ENCODE peak calls at places on chromosomes 12 and 14, in four cellular contexts. A is GM06990, U is H7, Y is kidney. B is an unnamed sample.

GRCh38 chr12:54890339-54890738 is 36.0 kb downstream of the MUCL1 start:
- DNase-seq in A (no peak), U (no peak), Y (no peak), B (no peak)

GRCh38 chr12:46402451-46402850 is 29.9 kb upstream of the SLC38A2 start:
- DNase-seq in A (no peak), U (no peak), Y (no peak), B (no peak)

GRCh38 chr12:19894049-19894448 is 454.8 kb downstream of the AEBP2 start:
- DNase-seq in A (no peak), U (no peak), Y (no peak), B (no peak)

GRCh38 chr14:39023939-39024871 is 78.8 kb downstream of the SEC23A start:
- DNase-seq in A (no peak), U (no peak), Y (no peak), B (no peak)

GRCh38 chr12:56867216-56867615 is 67.0 kb downstream of the SDR9C7 start:
- DNase-seq in A (no peak), U (no peak), Y (no peak), B (no peak)

GRCh38 chr14:59422069-59422881 is 42.9 kb downstream of the GPR135 start:
- DNase-seq in A (no peak), U (peak; percentile 38), Y (no peak), B (no peak)

GRCh38 chr14:49249022-49249421 is 337.2 kb downstream of the RPS29 start:
- DNase-seq in A (no peak), U (no peak), Y (no peak), B (no peak)

GRCh38 chr14:88749139-88749538 is 43.6 kb downstream of the EML5 start:
- DNase-seq in A (no peak), U (no peak), Y (no peak), B (no peak)

GRCh38 chr12:4809449-4810218 is 89.4 kb downstream of the GALNT8 start:
- DNase-seq in A (no peak), U (peak; percentile 77), Y (no peak), B (no peak)

GRCh38 chr12:4807813-4808212 is 87.6 kb downstream of the GALNT8 start:
- DNase-seq in A (no peak), U (no peak), Y (no peak), B (no peak)

GRCh38 chr12:4812621-4813327 is 92.6 kb downstream of the GALNT8 start:
- DNase-seq in A (no peak), U (no peak), Y (no peak), B (no peak)

GRCh38 chr12:4809013-4809448 is 88.8 kb downstream of the GALNT8 start:
- DNase-seq in A (peak; percentile 67), U (peak; percentile 90), Y (no peak), B (peak; percentile 6)

GRCh38 chr12:4810219-4810671 is 90.0 kb downstream of the GALNT8 start:
- DNase-seq in A (no peak), U (no peak), Y (no peak), B (no peak)
- H3K4me3 ChIP-seq in A (peak overlapping the region; percentile 6), U (peak overlapping the region; percentile 70), Y (no peak overlapping the region), B (peak overlapping the region; percentile 44)

GRCh38 chr12:69173358-69173757 is 66.0 kb upstream of the CPSF6 start:
- DNase-seq in A (no peak), U (no peak), Y (no peak), B (no peak)

GRCh38 chr12:69170293-69170692 is 69.1 kb upstream of the CPSF6 start:
- DNase-seq in A (no peak), U (no peak), Y (no peak), B (no peak)

GRCh38 chr12:69167648-69168165 is 71.7 kb upstream of the CPSF6 start:
- DNase-seq in A (no peak), U (no peak), Y (no peak), B (no peak)

GRCh38 chr12:69171881-69172280 is 67.5 kb upstream of the CPSF6 start:
- DNase-seq in A (no peak), U (no peak), Y (no peak), B (no peak)

GRCh38 chr12:69168828-69169227 is 70.5 kb upstream of the CPSF6 start:
- DNase-seq in A (no peak), U (no peak), Y (no peak), B (no peak)
- H3K4me3 ChIP-seq in A (no peak overlapping the region), U (no peak overlapping the region), Y (no peak overlapping the region), B (no peak overlapping the region)

DNA sequence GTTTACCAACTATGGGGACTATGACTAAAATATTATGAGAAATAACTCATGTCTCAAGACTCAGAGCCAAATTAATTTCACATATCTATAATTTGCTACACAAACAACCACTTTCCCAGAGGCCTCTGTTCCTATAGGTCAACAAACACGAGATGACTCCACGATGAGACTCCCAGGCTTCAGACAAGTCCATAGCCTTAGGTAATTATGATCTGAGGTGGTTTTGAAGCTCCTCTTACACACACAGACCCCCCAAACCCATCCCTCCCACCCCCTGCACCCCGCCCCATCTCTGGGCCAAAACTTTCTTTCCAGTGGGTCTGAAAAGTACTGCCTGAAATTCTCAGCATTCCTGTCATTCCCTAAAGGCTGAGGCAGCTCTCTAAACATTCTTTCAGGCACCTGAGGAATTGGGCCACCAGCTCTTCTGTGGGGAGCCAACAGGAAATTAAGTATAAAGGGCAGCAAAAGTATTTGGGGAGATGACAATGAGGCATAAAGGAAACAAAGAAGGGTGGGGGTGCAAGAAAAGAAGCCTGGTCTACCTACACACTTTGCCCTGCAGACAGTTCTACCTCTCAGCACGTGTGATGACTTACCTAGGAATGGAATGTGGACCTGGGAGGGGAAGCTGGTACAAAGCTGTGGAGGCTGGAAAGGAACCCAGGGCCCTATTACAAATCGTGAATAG is 143.6 kb downstream of the PAWR start:
- DNase-seq in A (no peak), U (peak; percentile 65), Y (no peak), B (no peak)
- H3K4me3 ChIP-seq in A (no peak overlapping the region), U (no peak overlapping the region), Y (no peak overlapping the region), B (no peak overlapping the region)

GRCh38 chr14:75577090-75577489 is 1.3 kb upstream of the FLVCR2 start:
- DNase-seq in A (peak; percentile 9), U (no peak), Y (no peak), B (no peak)

GRCh38 chr14:75579882-75580281 is 1.5 kb downstream of the FLVCR2 start:
- DNase-seq in A (no peak), U (no peak), Y (no peak), B (no peak)

GRCh38 chr14:75577724-75578098 is 709 bp upstream of the FLVCR2 start:
- DNase-seq in A (peak; percentile 48), U (peak; percentile 89), Y (peak; percentile 93), B (peak; percentile 89)

GRCh38 chr14:75578099-75578785 is at the start of gene FLVCR2:
- DNase-seq in A (peak; percentile 62), U (peak; percentile 95), Y (peak; percentile 95), B (peak; percentile 80)

GRCh38 chr14:75578786-75579781 is 664 bp downstream of the FLVCR2 start:
- DNase-seq in A (no peak), U (peak; percentile 74), Y (peak; percentile 80), B (peak; percentile 30)
- H3K4me3 ChIP-seq in A (peak overlapping the region; percentile 68), U (peak overlapping the region; percentile 55), Y (peak overlapping the region; percentile 85), B (peak overlapping the region; percentile 69)

GRCh38 chr12:89863968-89864367 is 155.3 kb upstream of the ATP2B1 start:
- DNase-seq in A (peak; percentile 59), U (peak; percentile 7), Y (no peak), B (no peak)

GRCh38 chr12:89861086-89861485 is 152.4 kb upstream of the ATP2B1 start:
- DNase-seq in A (no peak), U (no peak), Y (no peak), B (no peak)

GRCh38 chr12:89864419-89864818 is 155.8 kb upstream of the ATP2B1 start:
- DNase-seq in A (no peak), U (no peak), Y (no peak), B (no peak)

GRCh38 chr12:89863332-89863938 is 154.8 kb upstream of the ATP2B1 start:
- DNase-seq in A (peak; percentile 70), U (no peak), Y (no peak), B (no peak)

GRCh38 chr12:89862511-89863331 is 154.1 kb upstream of the ATP2B1 start:
- DNase-seq in A (peak; percentile 62), U (no peak), Y (no peak), B (no peak)
- H3K4me3 ChIP-seq in A (peak overlapping the region; percentile 50), U (no peak overlapping the region), Y (no peak overlapping the region), B (no peak overlapping the region)

GRCh38 chr12:63822352-63822751 is 22.1 kb upstream of the SRGAP1 start:
- DNase-seq in A (no peak), U (no peak), Y (no peak), B (no peak)

GRCh38 chr12:63820427-63820826 is 24.1 kb upstream of the SRGAP1 start:
- DNase-seq in A (no peak), U (no peak), Y (no peak), B (no peak)

GRCh38 chr12:63826002-63826585 is 18.4 kb upstream of the SRGAP1 start:
- DNase-seq in A (no peak), U (peak; percentile 60), Y (no peak), B (no peak)

GRCh38 chr12:63823040-63823439 is 21.5 kb upstream of the SRGAP1 start:
- DNase-seq in A (no peak), U (no peak), Y (no peak), B (no peak)

DNA sequence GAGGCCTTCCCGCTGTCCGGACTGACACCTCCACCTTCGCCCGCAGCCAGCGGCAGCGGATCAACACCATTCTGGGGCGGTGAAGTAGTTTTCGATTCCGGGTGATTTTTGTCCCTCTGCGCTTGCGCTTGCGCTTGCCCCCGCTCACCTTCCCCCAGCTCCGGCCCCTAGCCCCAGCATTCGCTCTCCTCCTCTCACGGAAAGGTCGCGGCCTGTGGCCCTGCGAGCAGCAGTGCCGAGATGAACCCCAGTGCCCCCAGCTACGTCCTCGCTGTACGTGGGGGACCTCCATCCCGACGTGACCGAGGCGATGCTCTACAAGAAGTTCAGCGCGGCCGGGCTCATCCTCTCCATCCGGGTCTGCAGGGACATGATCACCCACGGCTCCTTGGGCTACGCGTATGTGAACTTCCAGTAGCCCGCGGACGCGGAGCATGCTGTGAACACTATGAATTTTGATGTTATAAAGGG is 22.7 kb upstream of the SRGAP1 start:
- DNase-seq in A (no peak), U (no peak), Y (peak; percentile 80), B (no peak)
- H3K4me3 ChIP-seq in A (no peak overlapping the region), U (no peak overlapping the region), Y (peak overlapping the region; percentile 53), B (peak overlapping the region; percentile 39)